ENCODE peak calls at places on chromosomes 3 and 15, in eight cellular contexts. C is uterus, W is tibial nerve, G is heart left ventricle, H is lower leg skin, S is thyroid gland, Y is A549, X is IMR-90. Q is an unnamed sample.

GRCh38 chr3:112858410-112859069 is 11.9 kb upstream of the CD200R1L start:
- DNase-seq in C (no peak), G (no peak), Y (no peak), H (no peak), S (no peak), X (peak; percentile 10), W (no peak), Q (peak; percentile 34)

GRCh38 chr15:71997691-71998090 is 120.3 kb downstream of the MYO9A start:
- DNase-seq in S (no peak), C (no peak), G (no peak), W (no peak), Y (no peak), H (no peak), X (no peak), Q (no peak)

GRCh38 chr3:129003578-129004112 is 2.5 kb downstream of the EFCC1 start:
- DNase-seq in G (no peak), S (peak; percentile 60), Y (no peak), X (no peak), H (no peak), C (no peak), W (no peak), Q (peak; percentile 92)

GRCh38 chr3:4716231-4716630 is 223.1 kb downstream of the ITPR1 start:
- DNase-seq in G (no peak), W (no peak), C (no peak), S (no peak), X (no peak), H (no peak), Y (no peak), Q (no peak)

GRCh38 chr3:34106879-34107278 is 308.4 kb downstream of the PDCD6IP start:
- DNase-seq in S (no peak), Y (no peak), H (no peak), W (no peak), X (no peak), G (no peak), C (no peak), Q (peak; percentile 51)

GRCh38 chr3:64104691-64105101 is 81.4 kb upstream of the PSMD6 start:
- DNase-seq in C (no peak), H (no peak), G (no peak), S (no peak), X (peak; percentile 87), Y (no peak), W (no peak), Q (no peak)

GRCh38 chr3:141045008-141045641 is 6.0 kb upstream of the SPSB4 start:
- DNase-seq in S (no peak), G (no peak), H (no peak), C (no peak), X (no peak), W (no peak), Y (no peak), Q (no peak)

GRCh38 chr3:101888653-101889052 is 39.3 kb downstream of the NFKBIZ start:
- DNase-seq in S (no peak), G (no peak), W (no peak), C (peak; percentile 43), Y (no peak), H (no peak), X (no peak), Q (no peak)

GRCh38 chr3:130354430-130354829 is 9.0 kb downstream of the COL6A5 start:
- DNase-seq in X (no peak), W (no peak), C (no peak), Y (no peak), S (no peak), H (no peak), G (no peak), Q (no peak)

GRCh38 chr15:40937762-40938529 is 8.8 kb downstream of the DLL4 start:
- DNase-seq in G (peak; percentile 60), W (no peak), Y (peak; percentile 92), C (no peak), H (no peak), X (no peak), S (no peak), Q (no peak)

GRCh38 chr3:44729384-44729910 is at the start of gene ZNF501:
- DNase-seq in X (peak; percentile 86), S (peak; percentile 92), W (peak; percentile 91), Y (no peak), G (peak; percentile 97), H (peak; percentile 98), C (peak; percentile 93), Q (peak; percentile 95)

DNA sequence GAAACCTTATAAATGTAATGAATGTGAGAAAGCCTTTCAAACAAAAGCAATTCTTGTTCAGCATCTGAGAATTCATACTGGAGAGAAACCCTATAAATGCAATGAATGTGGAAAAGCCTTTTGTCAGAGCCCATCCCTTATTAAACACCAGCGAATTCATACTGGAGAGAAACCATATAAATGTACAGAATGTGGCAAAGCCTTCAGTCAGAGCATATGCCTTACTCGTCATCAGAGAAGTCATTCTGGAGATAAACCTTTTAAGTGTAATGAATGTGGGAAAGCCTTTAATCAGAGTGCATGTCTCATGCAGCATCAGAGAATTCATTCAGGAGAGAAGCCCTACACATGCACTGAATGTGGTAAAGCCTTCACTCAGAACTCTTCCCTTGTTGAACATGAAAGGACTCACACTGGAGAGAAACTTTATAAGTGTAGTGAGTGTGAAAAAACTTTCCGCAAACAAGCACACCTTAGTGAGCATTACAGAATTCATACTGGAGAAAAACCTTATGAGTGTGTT is 5.3 kb downstream of the ZNF501 start:
- DNase-seq in C (no peak), Y (no peak), W (no peak), G (no peak), S (no peak), X (no peak), H (no peak), Q (no peak)
- H3K4me3 ChIP-seq in C (no peak overlapping the region), Y (no peak overlapping the region), W (no peak overlapping the region), G (no peak overlapping the region), S (no peak overlapping the region), X (no peak overlapping the region), H (no peak overlapping the region), Q (no peak overlapping the region)

DNA sequence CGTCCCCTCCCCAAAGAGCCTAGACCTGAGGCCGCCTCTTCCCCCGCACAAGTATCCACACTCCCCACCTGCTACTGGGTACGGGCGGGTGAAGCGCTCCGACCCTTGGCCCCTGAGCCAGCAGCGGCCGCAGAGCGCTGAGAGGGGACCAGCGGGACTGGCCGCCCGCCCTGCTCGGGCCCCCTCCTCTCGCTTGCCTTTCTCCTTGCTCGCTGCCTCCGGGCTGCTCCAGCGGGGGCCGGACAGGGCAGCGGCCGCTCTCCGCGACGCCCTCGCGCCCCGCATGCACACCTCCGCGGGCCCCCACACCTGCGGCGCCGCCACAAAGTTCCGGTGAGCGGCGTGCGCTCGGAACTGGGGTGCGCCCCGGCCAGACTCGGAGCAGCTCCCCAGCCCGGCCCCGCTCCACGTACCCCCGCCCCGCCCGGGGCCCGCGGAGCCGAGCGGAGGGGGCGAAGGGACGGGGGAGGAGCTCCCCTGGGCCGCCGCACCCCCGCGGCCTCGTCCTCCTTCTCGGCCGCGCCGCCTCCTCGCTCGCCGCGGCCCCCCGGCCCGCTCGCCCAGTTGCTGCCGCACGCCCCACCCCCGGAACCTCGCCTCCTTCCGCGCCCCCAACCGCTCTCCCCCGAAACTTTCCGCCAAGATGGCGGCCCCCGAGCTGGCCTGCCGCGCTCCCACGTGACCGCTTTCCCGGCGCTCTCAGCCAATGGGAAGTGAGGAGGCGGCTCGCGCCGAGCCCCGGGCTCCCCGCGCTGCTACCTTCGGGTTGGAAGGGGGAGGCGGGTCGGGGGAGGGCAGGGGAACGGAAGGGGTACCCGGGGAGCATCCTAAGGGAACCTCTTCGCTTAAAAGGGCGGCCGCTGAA is 704 bp downstream of the DLG1 start:
- DNase-seq in H (peak; percentile 97), G (peak; percentile 93), C (peak; percentile 82), S (peak; percentile 91), W (peak; percentile 70), Y (peak; percentile 83), X (peak; percentile 82), Q (peak; percentile 89)
- TF ChIP-seq POLR2A in H (no peak), G (no peak), C (no peak), S (no peak), W (no peak), Y (peak; percentile 37), X (peak; percentile 30), Q (no peak)

DNA sequence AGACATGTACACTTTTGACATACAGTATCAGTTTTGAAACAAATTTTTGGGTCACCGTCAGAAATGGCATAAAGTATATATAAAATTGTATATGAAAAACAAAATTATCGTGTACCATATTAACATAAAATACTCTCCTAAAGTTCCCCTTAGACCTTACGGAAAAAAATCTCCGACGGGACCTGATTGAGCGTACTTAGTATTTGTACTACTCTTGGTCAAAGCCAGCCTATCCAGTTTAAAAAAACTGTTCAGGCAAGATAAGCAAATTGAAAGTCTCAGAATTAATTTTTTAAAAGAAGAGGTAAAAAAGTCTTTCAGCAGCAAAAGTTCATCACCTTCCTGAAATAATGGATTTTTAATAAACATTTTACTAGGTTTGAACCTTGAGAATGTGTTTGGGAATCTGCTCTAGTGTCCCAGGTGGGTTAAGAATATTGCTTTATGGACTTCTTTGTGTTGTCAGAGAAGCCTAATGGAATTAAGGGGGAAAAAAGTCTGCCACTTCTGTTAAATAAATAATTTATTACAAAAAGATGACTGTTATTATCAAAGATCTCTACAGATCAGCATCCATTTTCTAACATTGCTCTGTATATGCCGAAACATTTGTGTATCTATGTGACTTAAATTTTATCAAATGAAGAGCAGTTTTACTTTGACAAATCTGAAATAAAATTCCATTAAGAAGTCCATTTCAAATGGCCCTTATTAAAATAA is 48.6 kb downstream of the ZBTB20 start:
- DNase-seq in G (no peak), W (no peak), X (no peak), C (no peak), H (no peak), S (no peak), Y (no peak), Q (no peak)
- H3K4me3 ChIP-seq in G (peak overlapping the region; percentile 56), W (no peak overlapping the region), X (no peak overlapping the region), C (peak overlapping the region; percentile 25), H (no peak overlapping the region), S (peak overlapping the region; percentile 1), Y (no peak overlapping the region), Q (no peak overlapping the region)

DNA sequence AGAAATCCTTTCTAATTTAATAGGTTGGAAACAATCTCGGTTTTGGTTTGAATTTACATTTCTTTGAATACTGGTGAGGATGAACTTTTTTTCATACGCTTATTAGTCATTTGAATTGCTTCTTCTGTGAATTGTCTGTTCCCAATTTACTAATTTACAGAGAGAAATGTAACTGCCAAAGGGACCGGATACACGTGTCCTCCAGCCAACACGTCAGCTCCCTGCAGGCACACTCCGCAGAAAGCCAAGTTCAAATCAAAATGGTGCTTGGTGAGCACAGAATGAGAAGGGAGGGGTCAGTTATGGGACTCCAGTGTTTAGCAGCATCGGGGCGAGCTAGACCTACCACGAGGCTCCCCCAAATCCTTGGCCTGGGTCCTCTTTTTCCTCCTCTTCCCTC is 10.8 kb upstream of the TSEN2 start:
- DNase-seq in G (no peak), C (no peak), S (no peak), H (no peak), Y (no peak), W (no peak), X (no peak), Q (no peak)
- TF ChIP-seq POLR2A in G (no peak), C (no peak), S (no peak), H (no peak), Y (no peak), W (no peak), X (no peak), Q (no peak)

Q was measured in upper lobe of left lung.